ENCODE peak calls at places on chromosomes 1 and 21, in seven cellular contexts. L is hippocampal formation; X is renal cortical epithelial cell; K is stimulated activated CD4-positive, alpha-beta T cell treated with anti-CD3 and anti-CD28 coated beads, Interleukin-4, amount 100 ng/mL, for 1 hour; N is cardiac muscle cell; J is NCI-H1105 treated with DMSO at 0.1 percent for 48 hours; M is psoas muscle. T is an unnamed sample.

GRCh38 chr1:89203166-89203565 is 4.4 kb upstream of the GBP4 start:
- DNase-seq in K (no peak), X (peak), N (no peak), L (no peak), M (no peak), J (no peak), T (no peak)

GRCh38 chr1:18872071-18872611 is 12.7 kb upstream of the TAS1R2 start:
- DNase-seq in X (no peak), L (no peak), N (no peak), K (no peak), J (no peak), M (no peak), T (no peak)

GRCh38 chr1:56123421-56123820 is 455.9 kb downstream of the PLPP3 start:
- DNase-seq in N (peak), X (no peak), J (no peak), M (no peak), L (no peak), K (no peak), T (no peak)

GRCh38 chr1:174999926-175000696 is at the start of gene CACYBP:
- DNase-seq in N (peak), L (peak), K (peak), J (peak), M (peak), X (peak), T (no peak)

GRCh38 chr1:150186789-150187559 is 37.3 kb downstream of the PLEKHO1 start:
- DNase-seq in N (peak), K (no peak), L (no peak), M (no peak), X (peak), J (peak), T (no peak)

GRCh38 chr1:115685029-115685705 is 43.4 kb downstream of the VANGL1 start:
- DNase-seq in N (no peak), L (no peak), J (no peak), K (no peak), M (no peak), X (no peak), T (no peak)

GRCh38 chr1:25253911-25254310 is 6.7 kb upstream of the RSRP1 start:
- DNase-seq in L (no peak), N (no peak), M (no peak), X (peak), J (no peak), K (no peak), T (no peak)

GRCh38 chr1:97247196-97247595 is 525.6 kb downstream of the PTBP2 start:
- DNase-seq in J (no peak), X (peak), L (no peak), K (no peak), N (peak), M (no peak), T (no peak)

GRCh38 chr1:147630447-147630846 is 39.9 kb downstream of the ACP6 start:
- DNase-seq in X (no peak), K (no peak), N (no peak), L (no peak), M (no peak), J (no peak), T (no peak)

GRCh38 chr1:111515291-111516007 is 12.0 kb upstream of the ADORA3 start:
- DNase-seq in M (peak), N (peak), K (peak), L (peak), X (peak), J (peak), T (peak)

GRCh38 chr1:29753771-29754607 is 517.7 kb downstream of the PTPRU start:
- DNase-seq in L (no peak), N (no peak), X (peak), M (no peak), K (no peak), J (no peak), T (no peak)

GRCh38 chr1:203380395-203381150 is 29.7 kb upstream of the FMOD start:
- DNase-seq in M (no peak), L (no peak), N (no peak), K (no peak), X (no peak), J (no peak), T (no peak)

GRCh38 chr1:229147086-229147485 is 123.8 kb upstream of the RAB4A start:
- DNase-seq in N (peak), K (no peak), J (no peak), M (no peak), L (no peak), X (no peak), T (no peak)

GRCh38 chr1:116515702-116516101 is 55.1 kb downstream of the CD58 start:
- DNase-seq in X (no peak), J (no peak), M (no peak), N (no peak), L (no peak), K (no peak), T (no peak)

GRCh38 chr1:76763678-76764077 is 103.6 kb upstream of the ST6GALNAC5 start:
- DNase-seq in K (no peak), N (peak), J (no peak), X (no peak), L (no peak), M (no peak), T (no peak)

GRCh38 chr1:212607206-212607923 is 1.2 kb upstream of the ATF3 start:
- DNase-seq in M (peak), N (no peak), L (no peak), J (peak), K (no peak), X (no peak), T (peak)

GRCh38 chr1:185426761-185427698 is 110.0 kb upstream of the IVNS1ABP start:
- DNase-seq in M (peak), K (no peak), L (no peak), J (no peak), X (no peak), N (peak), T (no peak)

GRCh38 chr1:48552420-48552819 is 80.4 kb upstream of the SPATA6 start:
- DNase-seq in K (no peak), M (no peak), L (no peak), J (no peak), X (peak), N (peak), T (no peak)

GRCh38 chr1:85494074-85494956 is 29.4 kb upstream of the DDAH1 start:
- DNase-seq in L (no peak), M (no peak), K (no peak), N (no peak), X (no peak), J (no peak), T (no peak)

GRCh38 chr1:178126790-178127189 is 32.9 kb downstream of the RASAL2 start:
- DNase-seq in X (peak), J (no peak), N (peak), M (no peak), L (no peak), K (no peak), T (no peak)

GRCh38 chr1:245748246-245748645 is 593.5 kb downstream of the KIF26B start:
- DNase-seq in N (no peak), K (no peak), L (no peak), J (no peak), M (no peak), X (peak), T (no peak)

GRCh38 chr1:168554603-168555520 is 11.1 kb upstream of the XCL2 start:
- DNase-seq in K (no peak), N (no peak), J (no peak), L (no peak), X (peak), M (no peak), T (no peak)

GRCh38 chr1:100581096-100581705 is 43.3 kb downstream of the GPR88 start:
- DNase-seq in X (no peak), J (no peak), K (no peak), M (no peak), N (no peak), L (no peak), T (no peak)

GRCh38 chr21:37550618-37551405 is 184.2 kb downstream of the DYRK1A start:
- DNase-seq in M (no peak), J (no peak), L (no peak), K (no peak), N (no peak), X (no peak), T (no peak)

GRCh38 chr1:168589136-168589535 is 12.7 kb downstream of the XCL1 start:
- DNase-seq in K (no peak), N (no peak), X (no peak), L (no peak), M (no peak), J (no peak), T (no peak)

GRCh38 chr1:224884428-224884827 is 45.0 kb upstream of the DNAH14 start:
- DNase-seq in M (no peak), L (no peak), N (peak), X (no peak), J (no peak), K (no peak), T (no peak)

GRCh38 chr1:66300986-66301451 is 232.9 kb upstream of the SGIP1 start:
- DNase-seq in N (peak), X (peak), J (no peak), M (no peak), L (no peak), K (no peak), T (no peak)

GRCh38 chr1:229693124-229693523 is 67.1 kb downstream of the URB2 start:
- DNase-seq in X (no peak), N (no peak), K (no peak), L (no peak), J (no peak), M (no peak), T (no peak)

GRCh38 chr1:150881331-150882070 is 5.1 kb upstream of the ARNT start:
- DNase-seq in M (no peak), X (peak), N (peak), K (no peak), J (no peak), L (no peak), T (no peak)

T was measured in Right ventricle myocardium superior.